ENCODE peak calls at places on chromosomes 5 and 9, in nine cellular contexts. W is foreskin fibroblast; I is mesothelial cell of epicardium; B is CD4-positive, alpha-beta T cell; H is A673; O is tibial artery; A is GM20000; N is brain microvascular endothelial cell; P is uterus. T is an unnamed sample.

GRCh38 chr5:55445817-55446216 is 88.9 kb downstream of the PLPP1 start:
- DNase-seq in W (no peak), I (no peak), N (no peak), H (no peak), P (no peak), A (no peak), B (no peak), O (no peak), T (no peak)

GRCh38 chr5:50963647-50964584 is 297.5 kb downstream of the PARP8 start:
- DNase-seq in W (no peak), H (peak; percentile 19), I (no peak), O (no peak), B (no peak), P (no peak), A (no peak), N (no peak), T (peak; percentile 5)

GRCh38 chr5:10330511-10331105 is 22.9 kb upstream of the MARCHF6 start:
- DNase-seq in P (no peak), B (no peak), N (no peak), H (no peak), W (no peak), O (no peak), A (no peak), I (no peak), T (no peak)

GRCh38 chr5:337565-338130 is 16.1 kb downstream of the AHRR start:
- DNase-seq in I (no peak), P (no peak), W (no peak), B (no peak), O (no peak), N (peak; percentile 42), H (no peak), A (no peak), T (no peak)

GRCh38 chr9:34664281-34665108 is 2.0 kb upstream of the CCL27 start:
- DNase-seq in P (peak; percentile 84), H (peak; percentile 85), B (peak; percentile 75), W (peak; percentile 77), O (peak; percentile 91), I (no peak), A (peak; percentile 79), N (peak; percentile 72), T (peak; percentile 74)

GRCh38 chr5:103475629-103476240 is 86.9 kb downstream of the NUDT12 start:
- DNase-seq in O (no peak), I (no peak), B (no peak), W (no peak), P (no peak), A (peak; percentile 25), N (no peak), H (peak; percentile 72), T (no peak)

GRCh38 chr5:95958308-95959014 is 3.2 kb downstream of the ELL2 start:
- DNase-seq in O (no peak), I (no peak), W (no peak), H (no peak), N (no peak), B (no peak), A (no peak), P (no peak), T (no peak)

GRCh38 chr9:95726756-95727155 is 148.7 kb upstream of the ERCC6L2 start:
- DNase-seq in O (no peak), W (peak; percentile 33), N (peak; percentile 13), I (no peak), P (no peak), B (no peak), A (peak; percentile 75), H (peak; percentile 68), T (no peak)

GRCh38 chr9:77014597-77015263 is 4.7 kb upstream of the FOXB2 start:
- DNase-seq in A (no peak), P (no peak), W (no peak), H (no peak), I (no peak), B (no peak), O (no peak), N (no peak), T (peak; percentile 2)

GRCh38 chr5:75523275-75523674 is 11.6 kb downstream of the POLK start:
- DNase-seq in O (no peak), P (no peak), W (no peak), H (no peak), B (no peak), N (no peak), A (no peak), I (no peak), T (no peak)

GRCh38 chr5:97906135-97906534 is 723.1 kb upstream of the RIOK2 start:
- DNase-seq in N (no peak), I (no peak), W (no peak), H (no peak), A (no peak), B (no peak), O (no peak), P (no peak), T (no peak)

DNA sequence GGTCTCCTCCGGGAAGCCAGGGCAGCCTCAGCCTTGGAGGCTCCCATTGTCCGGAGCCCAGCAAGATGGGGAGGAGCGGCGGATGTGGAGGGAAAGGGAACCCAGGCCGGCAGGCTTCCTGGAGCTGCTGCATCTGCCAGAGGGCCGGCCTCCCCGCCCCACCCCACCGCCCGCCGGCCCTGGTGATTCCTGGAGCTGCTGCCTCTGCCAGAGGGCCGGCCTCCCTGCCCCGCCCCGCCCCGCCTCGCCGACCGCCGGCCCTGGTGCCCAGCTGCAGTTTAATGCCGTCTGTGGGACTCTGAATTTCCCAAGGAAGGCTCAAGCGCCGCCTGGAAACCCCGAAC is 31.6 kb downstream of the EXD3 start:
- DNase-seq in H (no peak), I (no peak), A (no peak), B (no peak), N (no peak), O (peak; percentile 61), W (no peak), P (peak; percentile 47), T (no peak)
- TF ChIP-seq CTCF in H (no peak), I (no peak), A (no peak), B (no peak), N (no peak), O (no peak), W (no peak), P (no peak), T (no peak)

GRCh38 chr9:134373269-134373668 is 47.0 kb downstream of the RXRA start:
- DNase-seq in B (no peak), I (no peak), H (no peak), P (no peak), A (no peak), W (no peak), N (no peak), O (no peak), T (no peak)

GRCh38 chr9:134371731-134372130 is 45.5 kb downstream of the RXRA start:
- DNase-seq in N (no peak), P (no peak), W (no peak), B (no peak), H (no peak), O (peak; percentile 86), I (no peak), A (no peak), T (no peak)

GRCh38 chr9:134374301-134375010 is 48.2 kb downstream of the RXRA start:
- DNase-seq in A (no peak), B (no peak), W (no peak), P (no peak), N (no peak), I (no peak), O (no peak), H (no peak), T (no peak)

GRCh38 chr9:134373953-134374300 is 47.7 kb downstream of the RXRA start:
- DNase-seq in I (no peak), B (no peak), W (no peak), O (no peak), N (no peak), H (no peak), P (no peak), A (no peak), T (no peak)

GRCh38 chr9:134372621-134373267 is 46.5 kb downstream of the RXRA start:
- DNase-seq in A (no peak), O (peak; percentile 83), I (no peak), P (no peak), B (no peak), N (no peak), H (no peak), W (no peak), T (no peak)
- TF ChIP-seq CTCF in A (no peak), O (no peak), I (no peak), P (no peak), B (no peak), N (no peak), H (no peak), W (no peak), T (no peak)

GRCh38 chr9:14071484-14071883 is 242.5 kb downstream of the NFIB start:
- DNase-seq in P (no peak), A (no peak), W (no peak), H (no peak), I (no peak), N (no peak), O (no peak), B (no peak), T (no peak)

GRCh38 chr9:14072850-14073249 is 241.1 kb downstream of the NFIB start:
- DNase-seq in B (no peak), I (no peak), O (no peak), W (no peak), A (no peak), H (no peak), P (no peak), N (no peak), T (no peak)

GRCh38 chr9:14066815-14067214 is 247.1 kb downstream of the NFIB start:
- DNase-seq in I (no peak), B (no peak), P (no peak), O (no peak), H (no peak), W (no peak), N (no peak), A (no peak), T (no peak)

GRCh38 chr9:14066032-14066431 is 247.9 kb downstream of the NFIB start:
- DNase-seq in P (no peak), W (no peak), N (no peak), H (no peak), O (no peak), I (no peak), A (no peak), B (no peak), T (no peak)

DNA sequence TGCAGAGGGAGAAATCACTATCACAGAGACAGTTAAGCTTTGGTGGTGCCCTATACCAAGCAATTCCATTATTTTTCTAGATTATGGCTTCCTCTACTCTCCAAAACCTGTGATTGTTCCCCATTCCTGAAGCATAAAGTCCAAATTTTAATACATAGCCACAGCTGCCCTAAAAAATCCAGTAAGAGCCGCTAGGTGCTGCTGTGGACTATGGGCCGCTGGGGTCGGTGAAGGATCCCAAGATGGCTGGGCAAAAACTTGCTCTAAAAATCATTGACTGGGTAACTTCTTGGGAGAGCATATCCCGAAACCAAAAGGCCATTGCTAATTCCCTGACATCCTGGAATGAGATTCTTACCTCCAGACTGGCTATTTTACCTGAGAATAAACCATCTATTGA is 245.3 kb downstream of the NFIB start:
- DNase-seq in O (no peak), A (no peak), P (no peak), B (no peak), H (no peak), W (no peak), N (no peak), I (no peak), T (no peak)
- TF ChIP-seq CTCF in O (no peak), A (no peak), P (no peak), B (no peak), H (no peak), W (no peak), N (no peak), I (no peak), T (no peak)

DNA sequence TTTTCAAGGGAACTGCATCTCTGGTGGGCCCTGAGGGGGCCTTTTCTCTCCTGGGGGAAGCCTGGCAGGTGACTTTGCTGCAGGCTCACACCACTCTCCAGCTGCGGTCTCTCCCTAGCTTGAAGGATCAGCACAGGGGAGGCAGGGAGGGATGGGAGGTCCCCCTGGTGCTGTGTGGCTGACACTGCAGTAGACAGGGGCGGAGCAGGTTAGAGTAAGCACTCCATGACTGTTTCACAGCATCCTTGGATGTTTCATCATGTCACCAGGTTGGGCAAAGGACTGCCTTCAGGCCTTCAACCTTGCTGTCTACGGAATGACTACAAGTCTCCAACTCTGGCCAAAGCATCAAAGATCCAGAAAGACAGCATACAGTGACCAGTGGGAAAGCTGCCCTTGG is 470.7 kb downstream of the CDK5RAP2 start:
- DNase-seq in H (peak; percentile 3), A (no peak), W (no peak), I (no peak), B (no peak), N (no peak), O (no peak), P (no peak), T (peak; percentile 17)
- TF ChIP-seq CTCF in H (peak; percentile 31), A (no peak), W (no peak), I (no peak), B (no peak), N (peak; percentile 7), O (no peak), P (no peak), T (peak; percentile 50)

T was measured in neural crest cell.